ENCODE peak calls at places on chromosome 16, in ten cellular contexts. One of them, this sample, is unnamed.

GRCh38 chr16:82264781-82265180 is 94.8 kb upstream of the MPHOSPH6 start:
- DNase-seq in IMR-90: no peak
- DNase-seq in prostate gland: no peak
- DNase-seq in thyroid gland: no peak
- DNase-seq in GM12878: no peak
- DNase-seq in uterus: no peak
- DNase-seq in A549: no peak
- DNase-seq in heart left ventricle: no peak
- DNase-seq in breast epithelium: no peak
- DNase-seq in esophagus muscularis mucosa: no peak
- DNase-seq in this sample: no peak

GRCh38 chr16:83137894-83138293 is 511.1 kb downstream of the CDH13 start:
- DNase-seq in IMR-90: no peak
- DNase-seq in prostate gland: no peak
- DNase-seq in thyroid gland: no peak
- DNase-seq in GM12878: no peak
- DNase-seq in uterus: no peak
- DNase-seq in A549: no peak
- DNase-seq in heart left ventricle: no peak
- DNase-seq in breast epithelium: no peak
- DNase-seq in esophagus muscularis mucosa: no peak
- DNase-seq in this sample: no peak

GRCh38 chr16:35687781-35688180 is 2228.4 kb downstream of the TP53TG3F start:
- DNase-seq in IMR-90: no peak
- DNase-seq in prostate gland: no peak
- DNase-seq in thyroid gland: no peak
- DNase-seq in GM12878: no peak
- DNase-seq in uterus: no peak
- DNase-seq in A549: no peak
- DNase-seq in heart left ventricle: no peak
- DNase-seq in breast epithelium: no peak
- DNase-seq in esophagus muscularis mucosa: no peak
- DNase-seq in this sample: no peak

GRCh38 chr16:47506800-47507199 is 45.7 kb downstream of the PHKB start:
- DNase-seq in IMR-90: no peak
- DNase-seq in prostate gland: no peak
- DNase-seq in thyroid gland: peak
- DNase-seq in GM12878: no peak
- DNase-seq in uterus: no peak
- DNase-seq in A549: no peak
- DNase-seq in heart left ventricle: no peak
- DNase-seq in breast epithelium: no peak
- DNase-seq in esophagus muscularis mucosa: no peak
- DNase-seq in this sample: no peak

GRCh38 chr16:86761117-86761971 is 183.0 kb downstream of the FOXL1 start:
- DNase-seq in IMR-90: peak
- DNase-seq in prostate gland: no peak
- DNase-seq in thyroid gland: peak
- DNase-seq in GM12878: no peak
- DNase-seq in uterus: no peak
- DNase-seq in A549: peak
- DNase-seq in heart left ventricle: peak
- DNase-seq in breast epithelium: no peak
- DNase-seq in esophagus muscularis mucosa: no peak
- DNase-seq in this sample: no peak

GRCh38 chr16:23408242-23409201 is 44.5 kb downstream of the COG7 start:
- DNase-seq in IMR-90: peak
- DNase-seq in prostate gland: peak
- DNase-seq in thyroid gland: peak
- DNase-seq in GM12878: no peak
- DNase-seq in uterus: no peak
- DNase-seq in A549: peak
- DNase-seq in heart left ventricle: peak
- DNase-seq in breast epithelium: peak
- DNase-seq in esophagus muscularis mucosa: no peak
- DNase-seq in this sample: no peak

GRCh38 chr16:24526701-24527470 is 12.5 kb upstream of the RBBP6 start:
- DNase-seq in IMR-90: no peak
- DNase-seq in prostate gland: no peak
- DNase-seq in thyroid gland: no peak
- DNase-seq in GM12878: no peak
- DNase-seq in uterus: no peak
- DNase-seq in A549: no peak
- DNase-seq in heart left ventricle: no peak
- DNase-seq in breast epithelium: no peak
- DNase-seq in esophagus muscularis mucosa: no peak
- DNase-seq in this sample: no peak

GRCh38 chr16:68643847-68644246 is 1.3 kb upstream of the CDH3 start:
- DNase-seq in IMR-90: no peak
- DNase-seq in prostate gland: no peak
- DNase-seq in thyroid gland: peak
- DNase-seq in GM12878: no peak
- DNase-seq in uterus: no peak
- DNase-seq in A549: no peak
- DNase-seq in heart left ventricle: no peak
- DNase-seq in breast epithelium: no peak
- DNase-seq in esophagus muscularis mucosa: no peak
- DNase-seq in this sample: no peak

GRCh38 chr16:85211247-85211910 is 99.1 kb upstream of the CIBAR2 start:
- DNase-seq in IMR-90: no peak
- DNase-seq in prostate gland: no peak
- DNase-seq in thyroid gland: peak
- DNase-seq in GM12878: no peak
- DNase-seq in uterus: no peak
- DNase-seq in A549: no peak
- DNase-seq in heart left ventricle: peak
- DNase-seq in breast epithelium: no peak
- DNase-seq in esophagus muscularis mucosa: no peak
- DNase-seq in this sample: no peak

GRCh38 chr16:1822801-1823200 is 3.8 kb downstream of the HAGH start:
- DNase-seq in IMR-90: no peak
- DNase-seq in prostate gland: no peak
- DNase-seq in thyroid gland: no peak
- DNase-seq in GM12878: no peak
- DNase-seq in uterus: no peak
- DNase-seq in A549: no peak
- DNase-seq in heart left ventricle: no peak
- DNase-seq in breast epithelium: no peak
- DNase-seq in esophagus muscularis mucosa: no peak
- DNase-seq in this sample: no peak

GRCh38 chr16:59878479-59878878 is 1144.4 kb upstream of the GOT2 start:
- DNase-seq in IMR-90: peak
- DNase-seq in prostate gland: no peak
- DNase-seq in thyroid gland: no peak
- DNase-seq in GM12878: no peak
- DNase-seq in uterus: no peak
- DNase-seq in A549: peak
- DNase-seq in heart left ventricle: no peak
- DNase-seq in breast epithelium: no peak
- DNase-seq in esophagus muscularis mucosa: no peak
- DNase-seq in this sample: no peak

GRCh38 chr16:66889622-66890021 is 9.3 kb downstream of the PDP2 start:
- DNase-seq in IMR-90: no peak
- DNase-seq in prostate gland: no peak
- DNase-seq in thyroid gland: peak
- DNase-seq in GM12878: no peak
- DNase-seq in uterus: no peak
- DNase-seq in A549: no peak
- DNase-seq in heart left ventricle: no peak
- DNase-seq in breast epithelium: no peak
- DNase-seq in esophagus muscularis mucosa: no peak
- DNase-seq in this sample: no peak

GRCh38 chr16:19095699-19096098 is 18.1 kb upstream of the ITPRIPL2 start:
- DNase-seq in IMR-90: no peak
- DNase-seq in prostate gland: no peak
- DNase-seq in thyroid gland: no peak
- DNase-seq in GM12878: no peak
- DNase-seq in uterus: no peak
- DNase-seq in A549: peak
- DNase-seq in heart left ventricle: no peak
- DNase-seq in breast epithelium: peak
- DNase-seq in esophagus muscularis mucosa: no peak
- DNase-seq in this sample: no peak

DNA sequence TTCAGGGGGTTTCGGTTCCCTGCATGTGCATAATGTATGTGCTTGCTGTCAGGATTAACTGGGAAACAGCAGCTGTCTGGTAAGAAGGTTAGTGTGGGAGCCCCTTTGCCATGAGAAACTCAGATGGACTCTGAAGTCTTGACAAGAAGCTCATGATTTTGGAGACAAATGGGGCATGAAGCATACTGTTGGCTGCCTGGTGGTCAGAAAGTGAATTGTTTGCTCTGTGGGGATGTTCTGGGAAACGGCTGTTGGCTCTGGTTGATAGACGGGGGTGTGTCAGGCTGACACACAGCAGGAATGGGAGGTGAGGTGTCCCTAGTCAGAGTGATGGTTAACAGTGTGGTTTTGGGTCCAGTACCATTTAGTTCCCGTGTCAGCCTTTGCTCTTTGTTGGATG is 252.5 kb upstream of the EEF2KMT start:
- DNase-seq in IMR-90: no peak
- DNase-seq in prostate gland: no peak
- DNase-seq in thyroid gland: no peak
- DNase-seq in GM12878: no peak
- DNase-seq in uterus: no peak
- DNase-seq in A549: no peak
- DNase-seq in heart left ventricle: no peak
- DNase-seq in breast epithelium: no peak
- DNase-seq in esophagus muscularis mucosa: no peak
- DNase-seq in this sample: no peak
- TF ChIP-seq CTCF in IMR-90: no peak
- TF ChIP-seq CTCF in prostate gland: no peak
- TF ChIP-seq CTCF in thyroid gland: no peak
- TF ChIP-seq CTCF in GM12878: no peak
- TF ChIP-seq CTCF in uterus: no peak
- TF ChIP-seq CTCF in A549: no peak
- TF ChIP-seq CTCF in heart left ventricle: no peak
- TF ChIP-seq CTCF in breast epithelium: no peak
- TF ChIP-seq CTCF in esophagus muscularis mucosa: no peak
- TF ChIP-seq CTCF in this sample: no peak

DNA sequence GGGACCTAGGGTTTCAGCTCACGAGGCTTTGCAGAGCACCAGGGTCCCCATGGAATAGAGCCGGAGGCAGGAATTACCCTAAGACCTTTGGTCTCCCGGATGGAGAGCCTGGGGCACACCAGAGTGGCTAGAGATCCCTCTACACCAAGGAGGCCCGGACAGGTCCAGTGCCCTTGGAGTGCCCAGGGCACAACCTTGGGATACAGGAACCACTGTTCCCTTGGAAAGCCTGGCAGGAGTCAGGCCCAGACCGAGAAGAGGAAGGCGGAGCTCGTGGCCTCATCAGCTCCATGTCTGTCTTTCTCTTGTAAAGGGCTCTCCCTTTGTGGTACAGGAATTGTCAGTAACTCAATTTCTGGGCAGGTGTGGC is 3.8 kb upstream of the DBNDD1 start:
- DNase-seq in IMR-90: no peak
- DNase-seq in prostate gland: no peak
- DNase-seq in thyroid gland: peak
- DNase-seq in GM12878: no peak
- DNase-seq in uterus: no peak
- DNase-seq in A549: no peak
- DNase-seq in heart left ventricle: no peak
- DNase-seq in breast epithelium: no peak
- DNase-seq in esophagus muscularis mucosa: no peak
- DNase-seq in this sample: no peak
- TF ChIP-seq POLR2A in IMR-90: no peak
- TF ChIP-seq POLR2A in prostate gland: no peak
- TF ChIP-seq POLR2A in thyroid gland: no peak
- TF ChIP-seq POLR2A in GM12878: no peak
- TF ChIP-seq POLR2A in uterus: no peak
- TF ChIP-seq POLR2A in A549: no peak
- TF ChIP-seq POLR2A in heart left ventricle: no peak
- TF ChIP-seq POLR2A in breast epithelium: no peak
- TF ChIP-seq POLR2A in esophagus muscularis mucosa: no peak
- TF ChIP-seq POLR2A in this sample: no peak

DNA sequence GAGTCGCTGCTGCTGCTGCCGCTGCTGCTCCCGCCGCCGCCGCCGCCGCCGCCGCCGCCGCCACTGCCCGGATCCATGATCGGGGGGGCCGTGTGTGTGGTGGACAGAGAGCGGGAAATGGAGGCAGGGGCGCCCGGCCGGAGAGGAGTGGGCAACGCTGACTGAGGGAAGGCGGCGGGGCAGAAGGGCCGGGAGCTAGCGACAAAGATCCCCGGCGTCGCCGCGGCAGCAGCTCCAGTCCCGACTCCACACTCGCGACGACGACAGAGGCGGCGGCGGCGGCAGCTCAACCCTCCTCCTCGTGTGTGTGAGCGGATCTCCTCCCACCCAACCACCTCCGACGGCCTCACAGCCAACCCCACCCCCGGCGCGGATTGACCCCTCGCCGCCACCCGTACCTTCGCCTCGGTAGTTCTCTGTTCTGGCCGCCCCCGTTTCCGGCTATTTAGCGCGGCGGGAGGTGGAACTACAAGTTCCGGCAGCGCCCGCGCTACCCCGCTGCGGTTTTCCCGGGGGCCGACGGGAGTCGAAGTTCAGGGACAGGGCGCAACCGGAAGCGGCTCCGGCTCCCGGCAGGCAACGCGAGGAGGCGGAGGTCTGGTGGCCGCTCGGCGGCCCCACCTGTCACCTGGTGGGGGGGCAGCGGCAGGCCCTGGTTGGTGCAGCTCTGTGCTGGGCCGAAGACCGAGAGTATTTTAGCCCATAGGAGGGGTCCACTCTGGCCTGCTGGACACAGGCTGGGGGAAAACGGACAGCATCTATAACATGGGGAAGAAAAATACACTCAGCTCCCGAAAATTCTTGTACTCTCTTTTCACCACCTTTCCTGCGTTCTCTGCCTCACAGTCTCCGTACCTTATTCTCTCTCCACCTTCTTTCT is at the start of gene GSPT1:
- DNase-seq in IMR-90: peak
- DNase-seq in prostate gland: peak
- DNase-seq in thyroid gland: peak
- DNase-seq in GM12878: peak
- DNase-seq in uterus: peak
- DNase-seq in A549: peak
- DNase-seq in heart left ventricle: peak
- DNase-seq in breast epithelium: peak
- DNase-seq in esophagus muscularis mucosa: peak
- DNase-seq in this sample: peak
- TF ChIP-seq CTCF in IMR-90: no peak
- TF ChIP-seq CTCF in prostate gland: peak
- TF ChIP-seq CTCF in thyroid gland: no peak
- TF ChIP-seq CTCF in GM12878: no peak
- TF ChIP-seq CTCF in uterus: no peak
- TF ChIP-seq CTCF in A549: no peak
- TF ChIP-seq CTCF in heart left ventricle: peak
- TF ChIP-seq CTCF in breast epithelium: peak
- TF ChIP-seq CTCF in esophagus muscularis mucosa: peak
- TF ChIP-seq CTCF in this sample: peak

DNA sequence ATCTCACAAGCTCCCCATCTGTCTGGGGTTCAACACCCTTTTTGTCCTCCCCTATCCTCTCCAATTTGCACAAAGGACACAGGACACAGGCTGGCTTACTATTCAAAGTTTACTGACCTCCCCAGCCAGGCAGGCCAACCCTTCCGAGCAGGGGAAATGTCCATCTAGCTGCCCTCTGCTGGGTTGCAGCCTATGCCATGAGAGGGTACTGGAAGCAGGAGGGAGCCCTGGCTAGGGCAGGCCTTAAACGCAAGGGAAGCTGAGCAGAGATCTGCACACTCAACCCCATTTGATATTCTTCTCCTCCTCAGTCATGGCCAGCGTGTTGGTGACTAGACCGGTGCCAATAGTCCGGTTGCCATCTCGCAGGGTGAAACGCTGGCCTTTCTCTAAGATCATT is 3.5 kb downstream of the TUFM start:
- DNase-seq in IMR-90: no peak
- DNase-seq in prostate gland: no peak
- DNase-seq in thyroid gland: no peak
- DNase-seq in GM12878: no peak
- DNase-seq in uterus: no peak
- DNase-seq in A549: no peak
- DNase-seq in heart left ventricle: no peak
- DNase-seq in breast epithelium: no peak
- DNase-seq in esophagus muscularis mucosa: no peak
- DNase-seq in this sample: no peak
- TF ChIP-seq POLR2A in IMR-90: no peak
- TF ChIP-seq POLR2A in prostate gland: no peak
- TF ChIP-seq POLR2A in thyroid gland: no peak
- TF ChIP-seq POLR2A in GM12878: peak
- TF ChIP-seq POLR2A in uterus: no peak
- TF ChIP-seq POLR2A in A549: no peak
- TF ChIP-seq POLR2A in heart left ventricle: no peak
- TF ChIP-seq POLR2A in breast epithelium: no peak
- TF ChIP-seq POLR2A in esophagus muscularis mucosa: no peak
- TF ChIP-seq POLR2A in this sample: no peak